ENCODE peak calls at places on chromosomes 4 and X, in six cellular contexts. One of them, this sample, is unnamed.

GRCh38 chr4:174563399-174563798 is 41.1 kb upstream of the HPGD start:
- DNase-seq in iris pigment epithelial cell: no peak
- DNase-seq in Peyer's patch: no peak
- DNase-seq in NAMALWA: no peak
- DNase-seq in fibroblast of mammary gland: no peak
- DNase-seq in stromal cell of bone marrow: no peak
- DNase-seq in this sample: no peak

GRCh38 chr4:146143888-146144287 is 31.6 kb upstream of the LSM6 start:
- DNase-seq in iris pigment epithelial cell: no peak
- DNase-seq in Peyer's patch: no peak
- DNase-seq in NAMALWA: no peak
- DNase-seq in fibroblast of mammary gland: no peak
- DNase-seq in stromal cell of bone marrow: no peak
- DNase-seq in this sample: no peak

GRCh38 chr4:10084651-10085320 is 31.8 kb downstream of the WDR1 start:
- DNase-seq in iris pigment epithelial cell: no peak
- DNase-seq in Peyer's patch: peak
- DNase-seq in NAMALWA: no peak
- DNase-seq in fibroblast of mammary gland: no peak
- DNase-seq in stromal cell of bone marrow: no peak
- DNase-seq in this sample: no peak

GRCh38 chr4:1317177-1318045 is 27.7 kb downstream of the MAEA start:
- DNase-seq in iris pigment epithelial cell: no peak
- DNase-seq in Peyer's patch: no peak
- DNase-seq in NAMALWA: no peak
- DNase-seq in fibroblast of mammary gland: no peak
- DNase-seq in stromal cell of bone marrow: no peak
- DNase-seq in this sample: no peak

GRCh38 chr4:157221895-157222763 is 1.6 kb downstream of the GRIA2 start:
- DNase-seq in iris pigment epithelial cell: peak
- DNase-seq in Peyer's patch: peak
- DNase-seq in NAMALWA: no peak
- DNase-seq in fibroblast of mammary gland: no peak
- DNase-seq in stromal cell of bone marrow: no peak
- DNase-seq in this sample: peak

GRCh38 chr4:17504081-17504480 is 7.8 kb downstream of the QDPR start:
- DNase-seq in iris pigment epithelial cell: no peak
- DNase-seq in Peyer's patch: no peak
- DNase-seq in NAMALWA: no peak
- DNase-seq in fibroblast of mammary gland: no peak
- DNase-seq in stromal cell of bone marrow: no peak
- DNase-seq in this sample: peak

GRCh38 chr4:6840062-6840976 is 57.8 kb downstream of the KIAA0232 start:
- DNase-seq in iris pigment epithelial cell: peak
- DNase-seq in Peyer's patch: no peak
- DNase-seq in NAMALWA: no peak
- DNase-seq in fibroblast of mammary gland: peak
- DNase-seq in stromal cell of bone marrow: peak
- DNase-seq in this sample: peak

GRCh38 chr4:186501554-186501953 is 53.8 kb downstream of the MTNR1A start:
- DNase-seq in iris pigment epithelial cell: no peak
- DNase-seq in Peyer's patch: no peak
- DNase-seq in NAMALWA: no peak
- DNase-seq in fibroblast of mammary gland: no peak
- DNase-seq in stromal cell of bone marrow: no peak
- DNase-seq in this sample: no peak

GRCh38 chrX:114619874-114620273 is 36.0 kb downstream of the HTR2C start:
- DNase-seq in iris pigment epithelial cell: peak
- DNase-seq in Peyer's patch: no peak
- DNase-seq in NAMALWA: peak
- DNase-seq in fibroblast of mammary gland: peak
- DNase-seq in stromal cell of bone marrow: no peak
- DNase-seq in this sample: no peak

GRCh38 chr4:38046735-38047487 is 86.7 kb downstream of the PTTG2 start:
- DNase-seq in iris pigment epithelial cell: peak
- DNase-seq in Peyer's patch: no peak
- DNase-seq in NAMALWA: no peak
- DNase-seq in fibroblast of mammary gland: peak
- DNase-seq in stromal cell of bone marrow: no peak
- DNase-seq in this sample: peak

GRCh38 chr4:101693842-101694398 is 96.6 kb upstream of the BANK1 start:
- DNase-seq in iris pigment epithelial cell: no peak
- DNase-seq in Peyer's patch: no peak
- DNase-seq in NAMALWA: peak
- DNase-seq in fibroblast of mammary gland: no peak
- DNase-seq in stromal cell of bone marrow: no peak
- DNase-seq in this sample: no peak

GRCh38 chr4:15027921-15028435 is 25.7 kb downstream of the CPEB2 start:
- DNase-seq in iris pigment epithelial cell: peak
- DNase-seq in Peyer's patch: no peak
- DNase-seq in NAMALWA: no peak
- DNase-seq in fibroblast of mammary gland: peak
- DNase-seq in stromal cell of bone marrow: no peak
- DNase-seq in this sample: no peak

This sample was measured in astrocyte of the hippocampus.